ENCODE peak calls at places on chromosomes 1 and 21, in six cellular contexts. A, C, Y, J, H and Z are unnamed samples.

GRCh38 chr1:3611170-3612019 is at the start of gene MEGF6:
- DNase-seq in A (no peak), C (peak; percentile 74), Y (peak; percentile 57), J (peak; percentile 69), H (peak; percentile 58), Z (peak; percentile 85)

GRCh38 chr1:1867164-1867563 is 23.7 kb downstream of the GNB1 start:
- DNase-seq in A (no peak), C (no peak), Y (no peak), J (no peak), H (no peak), Z (no peak)

GRCh38 chr1:247421074-247421473 is 5.1 kb downstream of the NLRP3 start:
- DNase-seq in A (no peak), C (no peak), Y (no peak), J (no peak), H (no peak), Z (no peak)

GRCh38 chr1:153659656-153660055 is 1.2 kb downstream of the SNAPIN start:
- DNase-seq in A (peak; percentile 74), C (no peak), Y (no peak), J (peak; percentile 9), H (no peak), Z (no peak)

GRCh38 chr1:109760581-109761226 is 3.0 kb downstream of the EPS8L3 start:
- DNase-seq in A (peak; percentile 49), C (no peak), Y (no peak), J (no peak), H (no peak), Z (peak; percentile 32)

GRCh38 chr21:42565886-42566523 is 52.4 kb downstream of the SLC37A1 start:
- DNase-seq in A (peak; percentile 70), C (peak; percentile 8), Y (no peak), J (peak; percentile 11), H (no peak), Z (peak; percentile 44)

GRCh38 chr1:226589008-226589733 is 40.6 kb downstream of the STUM start:
- DNase-seq in A (no peak), C (no peak), Y (peak; percentile 57), J (peak; percentile 59), H (no peak), Z (no peak)

GRCh38 chr1:67732750-67733151 is 47.8 kb downstream of the GADD45A start:
- DNase-seq in A (no peak), C (no peak), Y (peak; percentile 81), J (peak; percentile 68), H (no peak), Z (no peak)

GRCh38 chr1:214537219-214537618 is 14.2 kb downstream of the PTPN14 start:
- DNase-seq in A (no peak), C (no peak), Y (no peak), J (no peak), H (no peak), Z (no peak)

GRCh38 chr1:55646181-55646580 is 431.0 kb upstream of the USP24 start:
- DNase-seq in A (no peak), C (no peak), Y (no peak), J (no peak), H (no peak), Z (no peak)

GRCh38 chr1:32180186-32181060 is 948 bp downstream of the TXLNA start:
- DNase-seq in A (peak; percentile 86), C (peak; percentile 41), Y (peak; percentile 68), J (peak; percentile 67), H (peak; percentile 28), Z (peak; percentile 73)

GRCh38 chr1:6450943-6451373 is 15.0 kb downstream of the TNFRSF25 start:
- DNase-seq in A (no peak), C (no peak), Y (no peak), J (no peak), H (no peak), Z (no peak)

GRCh38 chr1:172946814-172947507 is 103.8 kb downstream of the TNFSF18 start:
- DNase-seq in A (no peak), C (no peak), Y (no peak), J (no peak), H (no peak), Z (no peak)

GRCh38 chr1:205058853-205059252 is 15.8 kb downstream of the CNTN2 start:
- DNase-seq in A (no peak), C (no peak), Y (no peak), J (no peak), H (no peak), Z (no peak)

GRCh38 chr1:94183197-94183815 is 54.1 kb downstream of the ARHGAP29 start:
- DNase-seq in A (no peak), C (no peak), Y (no peak), J (no peak), H (no peak), Z (no peak)

GRCh38 chr1:103517380-103518047 is 8.0 kb upstream of the RNPC3 start:
- DNase-seq in A (no peak), C (no peak), Y (peak; percentile 25), J (no peak), H (no peak), Z (no peak)

GRCh38 chr1:111955755-111956154 is 33.7 kb downstream of the KCND3 start:
- DNase-seq in A (no peak), C (no peak), Y (peak; percentile 22), J (no peak), H (no peak), Z (no peak)

GRCh38 chr1:6538958-6539357 is 15.4 kb downstream of the NOL9 start:
- DNase-seq in A (no peak), C (no peak), Y (no peak), J (no peak), H (no peak), Z (no peak)

GRCh38 chr1:52002038-52002917 is 11.8 kb upstream of the RAB3B start:
- DNase-seq in A (no peak), C (no peak), Y (peak; percentile 94), J (no peak), H (peak; percentile 82), Z (no peak)

GRCh38 chr1:119361611-119362010 is 7.0 kb upstream of the HAO2 start:
- DNase-seq in A (no peak), C (no peak), Y (no peak), J (no peak), H (no peak), Z (no peak)

GRCh38 chr1:100250264-100250663 is 630 bp upstream of the DBT start:
- DNase-seq in A (no peak), C (no peak), Y (no peak), J (no peak), H (no peak), Z (no peak)

GRCh38 chr1:2986549-2987305 is 34.5 kb upstream of the ACTRT2 start:
- DNase-seq in A (peak; percentile 45), C (no peak), Y (no peak), J (no peak), H (no peak), Z (no peak)

GRCh38 chr1:7528386-7529031 is 242.6 kb upstream of the VAMP3 start:
- DNase-seq in A (no peak), C (no peak), Y (peak; percentile 10), J (no peak), H (no peak), Z (no peak)

GRCh38 chr1:165182975-165183374 is 173.5 kb downstream of the LMX1A start:
- DNase-seq in A (no peak), C (no peak), Y (no peak), J (no peak), H (no peak), Z (no peak)

GRCh38 chr1:155006601-155007101 is 4.0 kb downstream of the ZBTB7B start:
- DNase-seq in A (no peak), C (peak; percentile 59), Y (peak; percentile 41), J (no peak), H (no peak), Z (no peak)

DNA sequence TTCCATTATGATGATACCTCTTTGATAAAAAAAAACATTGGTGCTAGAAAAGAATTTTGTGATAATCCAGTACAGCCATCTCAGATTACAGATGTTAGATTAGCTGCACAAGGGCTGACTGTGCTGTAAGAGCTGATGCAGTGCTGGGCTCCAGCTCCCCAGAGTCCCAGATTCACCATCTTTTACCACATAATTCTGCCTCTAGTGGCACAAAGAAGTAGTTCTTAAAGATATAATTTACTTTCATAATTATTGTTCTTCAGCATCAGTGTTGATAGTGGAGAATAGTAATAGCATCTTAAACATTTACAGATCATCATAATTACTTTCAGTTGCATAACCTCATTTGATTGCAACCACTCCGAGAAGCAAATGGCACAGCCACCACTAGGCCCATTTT is 262.1 kb downstream of the BRINP2 start:
- DNase-seq in A (no peak), C (no peak), Y (peak; percentile 9), J (no peak), H (no peak), Z (no peak)
- TF ChIP-seq CTCF in A (no peak), C (no peak), Y (no peak), J (no peak), H (no peak), Z (no peak)

DNA sequence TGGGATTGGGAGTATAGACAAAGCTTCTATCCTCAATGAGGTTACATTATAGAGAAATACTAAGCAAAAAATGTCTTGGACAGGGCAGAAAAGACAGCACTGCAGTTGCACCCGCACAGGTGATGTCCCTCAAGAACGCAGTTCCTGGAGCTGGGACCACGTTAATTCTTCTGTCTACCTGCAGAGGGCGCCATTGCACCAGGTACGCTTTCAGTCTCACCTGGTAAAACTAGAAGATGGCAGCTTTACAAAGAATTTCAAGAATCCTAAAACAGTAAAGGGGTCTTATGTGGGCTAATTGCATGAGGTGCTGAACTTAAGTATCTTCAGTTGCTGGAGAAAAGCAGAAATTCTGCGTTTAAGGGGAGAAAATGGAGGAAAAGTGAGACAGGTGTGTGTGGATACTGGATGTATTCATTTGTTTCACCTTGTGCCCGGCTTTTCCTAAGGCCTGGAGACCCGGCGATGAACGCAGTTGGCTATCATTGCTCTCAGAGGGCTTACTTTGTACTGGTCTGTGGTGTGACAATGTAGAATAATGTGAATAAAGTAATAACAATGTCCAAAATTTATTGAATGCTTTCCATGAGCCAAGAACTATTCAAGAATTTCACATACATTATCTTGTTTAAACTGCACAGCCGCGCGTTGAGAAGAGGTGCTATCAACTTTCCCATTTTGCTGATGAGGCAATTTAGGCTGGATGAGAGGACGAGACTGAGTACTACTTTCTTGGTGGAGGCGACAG is 276.3 kb upstream of the GREM2 start:
- DNase-seq in A (no peak), C (no peak), Y (no peak), J (no peak), H (peak; percentile 28), Z (no peak)
- TF ChIP-seq CTCF in A (no peak), C (peak; percentile 83), Y (peak; percentile 11), J (no peak), H (peak; percentile 71), Z (peak; percentile 61)

GRCh38 chr1:36309397-36309796 is 3.2 kb downstream of the SH3D21 start:
- DNase-seq in A (no peak), C (no peak), Y (no peak), J (no peak), H (no peak), Z (no peak)
- TF ChIP-seq CTCF in A (no peak), C (no peak), Y (no peak), J (no peak), H (no peak), Z (no peak)

DNA sequence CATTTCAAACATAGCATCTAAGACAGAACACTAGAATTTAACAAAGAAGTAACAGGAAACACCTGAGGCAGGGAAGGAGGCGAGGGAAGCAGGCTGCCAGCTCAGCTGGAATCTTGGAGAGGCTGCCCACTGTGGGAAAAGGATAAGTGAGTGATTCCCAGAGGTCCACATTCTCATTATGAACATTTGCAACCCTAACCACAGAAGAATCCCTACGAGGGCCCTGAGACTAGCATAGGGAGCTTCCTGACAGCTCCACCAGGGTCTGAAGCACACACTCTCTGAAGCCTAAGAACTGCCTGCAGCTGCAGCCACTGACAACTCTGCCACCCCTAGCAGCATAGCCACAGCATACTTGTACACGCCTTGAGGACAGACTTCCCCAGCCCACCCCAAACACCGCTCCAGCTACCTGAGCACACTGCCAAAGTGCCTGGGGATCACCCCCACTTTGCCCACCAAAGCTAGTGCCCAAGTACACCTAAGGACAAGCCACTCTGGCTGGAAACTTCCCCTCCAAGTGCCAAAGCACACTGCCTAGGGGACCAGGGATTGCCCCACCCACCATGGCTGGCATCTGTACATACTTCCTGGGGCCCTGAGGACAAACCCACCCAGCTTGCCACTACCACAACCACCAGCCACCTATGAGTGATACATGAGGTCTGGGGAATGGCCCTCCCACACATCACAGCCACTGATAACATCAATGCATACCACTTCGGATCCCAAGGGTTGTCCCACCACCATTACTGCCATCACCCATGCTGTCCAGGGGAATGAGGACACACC is 76.6 kb upstream of the GUCA2A start:
- DNase-seq in A (no peak), C (no peak), Y (peak; percentile 35), J (no peak), H (no peak), Z (no peak)
- TF ChIP-seq CTCF in A (no peak), C (no peak), Y (no peak), J (no peak), H (no peak), Z (no peak)